ENCODE peak calls at places on chromosomes 6 and 20, in four cellular contexts. T is H9, Z is left ventricle myocardium inferior, W is IMR-90. R is an unnamed sample. For H3K9me3, the result is how much of the 10 kb centered on the place peaks cover.

GRCh38 chr6:26556263-26557070 is 18.3 kb downstream of the HMGN4 start:
- DNase-seq in T (peak), W (peak), Z (peak), R (no peak)

GRCh38 chr6:128327890-128328289 is 192.5 kb downstream of the PTPRK start:
- DNase-seq in T (peak), W (peak), Z (no peak), R (no peak)

GRCh38 chr6:1942834-1943233 is 302.6 kb downstream of the GMDS start:
- DNase-seq in Z (no peak), W (no peak), T (no peak), R (no peak)

GRCh38 chr6:142200846-142201628 is 54.0 kb downstream of the VTA1 start:
- DNase-seq in T (no peak), W (no peak), Z (no peak), R (no peak)

GRCh38 chr6:129859524-129859923 is 1.6 kb downstream of the TMEM244 start:
- DNase-seq in T (no peak), W (peak), Z (no peak), R (no peak)

GRCh38 chr6:160477901-160478300 is 129.7 kb downstream of the SLC22A3 start:
- DNase-seq in Z (no peak), T (no peak), W (no peak), R (no peak)

GRCh38 chr6:134819858-134820495 is 129.9 kb downstream of the ALDH8A1 start:
- DNase-seq in W (no peak), Z (no peak), T (no peak), R (no peak)

GRCh38 chr6:104940881-104941693 is 15.8 kb upstream of the LIN28B start:
- DNase-seq in W (peak), Z (no peak), T (peak), R (peak)

GRCh38 chr6:63689421-63689820 is 53.8 kb downstream of the PHF3 start:
- DNase-seq in Z (no peak), W (no peak), T (no peak), R (no peak)

GRCh38 chr20:19015326-19015725 is 197.1 kb upstream of the SLC24A3 start:
- DNase-seq in Z (no peak), W (no peak), T (no peak), R (no peak)

GRCh38 chr6:100768816-100769351 is 112.2 kb downstream of the ASCC3 start:
- DNase-seq in W (no peak), Z (no peak), T (no peak), R (no peak)

GRCh38 chr6:707576-708236 is 14.8 kb upstream of the EXOC2 start:
- DNase-seq in W (no peak), T (no peak), Z (no peak), R (no peak)

GRCh38 chr20:21704408-21705385 is 767 bp upstream of the PAX1 start:
- DNase-seq in W (no peak), Z (no peak), T (peak), R (no peak)

GRCh38 chr6:3913077-3913957 is 64.1 kb downstream of the FAM50B start:
- DNase-seq in W (peak), Z (no peak), T (no peak), R (no peak)

GRCh38 chr6:7425808-7426190 is 36.2 kb downstream of the RIOK1 start:
- DNase-seq in Z (no peak), W (no peak), T (no peak), R (no peak)

GRCh38 chr20:17210983-17211382 is 15.9 kb upstream of the PCSK2 start:
- DNase-seq in W (no peak), T (no peak), Z (no peak), R (no peak)

GRCh38 chr6:118896339-118897136 is 2.6 kb downstream of the ASF1A start:
- DNase-seq in Z (no peak), W (peak), T (no peak), R (no peak)

GRCh38 chr20:57895161-57895855 is 185.5 kb upstream of the PMEPA1 start:
- DNase-seq in T (no peak), Z (no peak), W (no peak), R (no peak)

GRCh38 chr6:127302728-127303675 is 36.3 kb downstream of the RNF146 start:
- DNase-seq in Z (no peak), W (peak), T (no peak), R (no peak)

GRCh38 chr6:52013035-52013434 is 74.4 kb downstream of the PKHD1 start:
- DNase-seq in W (no peak), T (no peak), Z (no peak), R (no peak)

GRCh38 chr6:130337534-130337933 is 28.3 kb upstream of the TMEM200A start:
- DNase-seq in Z (no peak), W (no peak), T (no peak), R (no peak)

GRCh38 chr6:71420693-71421328 is 132.2 kb downstream of the OGFRL1 start:
- DNase-seq in W (peak), T (peak), Z (peak), R (peak)

GRCh38 chr6:156720739-156721714 is 56.2 kb upstream of the ARID1B start:
- DNase-seq in T (peak), Z (no peak), W (peak), R (no peak)

GRCh38 chr20:57508381-57508780 is 16.6 kb downstream of the CTCFL start:
- DNase-seq in W (no peak), T (no peak), Z (no peak), R (no peak)

GRCh38 chr6:156909212-156910010 is 132.2 kb downstream of the ARID1B start:
- DNase-seq in W (no peak), T (no peak), Z (no peak), R (no peak)

GRCh38 chr20:3115190-3116107 is 30.9 kb upstream of the AVP start:
- DNase-seq in W (peak), Z (no peak), T (peak), R (no peak)

GRCh38 chr6:15556711-15557110 is 106.1 kb downstream of the DTNBP1 start:
- DNase-seq in Z (no peak), W (no peak), T (no peak), R (no peak)

GRCh38 chr20:39381598-39381997 is 419.5 kb downstream of the DHX35 start:
- DNase-seq in T (no peak), W (no peak), Z (no peak), R (no peak)

GRCh38 chr6:78966542-78966941 is 99.2 kb downstream of the IRAK1BP1 start:
- DNase-seq in Z (no peak), T (no peak), W (no peak), R (no peak)
- H3K27ac ChIP-seq in Z (no peak), T (no peak), W (no peak), R (no peak)

DNA sequence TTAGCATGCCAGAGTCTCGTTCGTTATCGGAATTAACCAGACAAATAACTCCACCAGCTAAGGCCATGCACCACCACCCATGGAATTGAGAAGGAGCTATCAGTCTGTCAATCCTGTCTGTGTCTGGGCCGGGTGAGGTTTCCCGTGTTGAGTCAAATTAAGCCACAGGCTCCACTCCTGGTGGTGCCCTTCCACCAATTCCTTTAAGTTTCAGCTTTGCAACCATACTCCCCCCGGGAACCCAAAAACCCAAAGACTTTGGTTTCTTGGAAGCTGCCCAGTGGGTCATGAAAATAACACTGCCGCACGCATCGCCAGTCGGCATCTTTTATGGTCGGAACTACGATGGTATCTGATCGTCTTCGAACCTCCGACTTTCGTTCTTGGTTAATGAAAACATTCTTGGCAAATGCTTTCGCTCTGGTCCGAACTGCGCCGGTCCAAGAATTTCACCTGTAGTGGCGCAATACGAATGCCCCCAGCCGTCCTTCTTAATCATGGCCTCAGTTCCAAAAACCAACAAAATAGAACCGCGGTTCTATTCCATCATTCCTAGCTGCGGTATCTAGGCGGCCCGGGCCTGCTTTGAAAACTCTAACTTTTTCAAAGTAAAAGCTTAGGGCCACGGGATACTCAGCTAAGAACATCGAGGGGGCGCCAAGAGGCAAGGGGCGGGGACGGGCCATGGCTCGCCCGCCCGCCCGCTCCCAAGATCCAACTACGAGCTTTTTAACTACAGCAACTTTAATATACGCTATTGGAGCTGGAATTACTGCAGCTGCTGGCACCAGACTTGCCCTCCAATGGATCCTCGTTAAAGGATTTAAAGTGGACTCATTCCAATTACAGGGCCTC is 1958.5 kb upstream of the DEFB115 start:
- DNase-seq in T (no peak), W (no peak), Z (no peak), R (no peak)
- H3K9me3 ChIP-seq in T (under half), W (under half), Z (half or more), R (under half)

DNA sequence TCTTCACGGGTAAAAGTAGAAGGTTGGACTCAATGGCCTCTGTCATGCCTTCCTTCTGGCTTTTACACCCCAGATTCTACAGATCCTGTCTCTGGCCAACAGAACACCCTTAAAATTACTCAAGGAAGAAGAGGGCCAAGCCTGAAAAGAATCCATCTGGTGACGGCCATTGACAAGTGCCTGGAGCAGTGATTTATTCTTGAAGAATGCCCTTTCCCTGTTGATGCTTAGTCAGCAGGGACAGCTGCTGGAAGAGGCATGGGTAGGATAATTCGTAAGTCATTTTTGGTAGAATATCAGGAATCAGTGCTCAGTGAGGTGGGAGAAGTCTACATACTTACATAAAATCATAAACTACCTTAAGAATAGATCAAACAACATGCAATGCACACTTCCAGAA is 397.9 kb downstream of the SAMD5 start:
- DNase-seq in W (no peak), T (no peak), Z (no peak), R (no peak)
- H3K27ac ChIP-seq in W (no peak), T (no peak), Z (no peak), R (no peak)

DNA sequence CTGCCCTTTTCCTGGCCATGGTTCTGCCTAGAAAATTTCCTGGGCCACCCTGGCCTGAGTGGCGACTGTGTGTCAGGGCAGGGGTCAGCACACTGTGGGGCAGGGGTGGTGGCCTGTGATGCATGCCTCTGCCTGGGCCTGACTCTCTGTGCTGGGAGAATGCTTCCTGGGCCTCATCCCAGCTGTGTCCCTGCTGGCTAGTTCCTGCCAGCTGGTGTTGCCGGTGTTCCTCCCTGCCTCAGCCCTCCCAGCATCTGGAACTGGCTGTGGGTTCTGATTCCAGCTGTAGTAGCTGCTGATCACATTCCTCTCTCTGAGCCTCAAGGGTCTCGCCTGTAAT is 101.6 kb downstream of the SYCP2 start:
- DNase-seq in Z (peak), W (no peak), T (no peak), R (no peak)
- H3K9me3 ChIP-seq in Z (under half), W (under half), T (under half), R (under half)

GRCh38 chr6:10412165-10412947 is 2.5 kb downstream of the TFAP2A start:
- DNase-seq in T (peak), W (peak), Z (no peak), R (no peak)
- H3K27ac ChIP-seq in T (no peak), W (peak), Z (peak), R (no peak)

GRCh38 chr6:76166874-76167273 is 94.4 kb upstream of the IMPG1 start:
- DNase-seq in Z (no peak), T (no peak), W (no peak), R (no peak)

GRCh38 chr6:76166297-76166696 is 93.8 kb upstream of the IMPG1 start:
- DNase-seq in W (no peak), Z (no peak), T (no peak), R (no peak)

GRCh38 chr6:76162811-76163210 is 90.3 kb upstream of the IMPG1 start:
- DNase-seq in W (no peak), T (no peak), Z (no peak), R (no peak)

DNA sequence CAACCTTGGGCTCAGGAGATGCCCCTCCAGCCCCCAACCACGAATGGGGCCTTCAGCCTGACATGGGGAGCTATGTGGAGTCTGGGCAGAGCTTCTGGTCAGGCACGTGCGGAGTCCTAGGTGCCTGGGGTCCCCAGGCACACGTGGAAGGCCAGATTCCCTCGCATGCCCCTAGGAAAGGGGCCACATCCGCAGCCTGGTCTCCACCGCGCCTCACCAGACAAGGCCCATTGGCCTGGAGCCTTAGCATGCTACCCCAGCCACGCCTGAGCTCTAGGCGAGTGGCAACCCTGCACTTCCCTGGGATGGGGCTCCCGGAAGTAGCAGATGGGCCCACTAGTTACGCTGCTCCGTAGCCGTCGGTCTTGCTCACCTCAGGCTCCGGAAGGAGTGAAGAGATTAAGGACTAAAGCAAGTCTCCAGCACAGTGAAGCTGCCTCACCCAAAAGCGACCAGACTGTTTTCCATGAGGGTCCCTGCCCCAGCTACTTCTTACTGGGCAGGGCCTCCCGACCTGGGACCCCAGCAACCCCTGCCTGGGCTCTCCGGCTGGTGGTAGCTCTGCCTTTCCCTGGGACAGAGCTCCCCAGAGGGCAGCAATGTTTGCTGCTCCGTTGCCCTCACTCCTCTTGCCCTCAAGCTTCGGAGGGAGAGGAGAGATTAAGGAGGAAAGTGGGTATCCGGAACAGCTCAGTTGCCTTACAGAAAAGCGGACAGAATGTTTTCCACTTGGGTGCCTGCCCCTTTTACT is 93.2 kb upstream of the IMPG1 start:
- DNase-seq in W (no peak), T (no peak), Z (no peak), R (no peak)
- H3K9me3 ChIP-seq in W (under half), T (under half), Z (under half), R (under half)

GRCh38 chr6:30325150-30325872 is 1.4 kb upstream of the TRIM39 start:
- DNase-seq in Z (peak), T (no peak), W (peak), R (peak)

GRCh38 chr6:30325873-30326445 is 768 bp upstream of the TRIM39 start:
- DNase-seq in T (peak), Z (no peak), W (no peak), R (peak)

GRCh38 chr6:30322527-30323501 is 3.9 kb upstream of the TRIM39 start:
- DNase-seq in Z (no peak), T (no peak), W (peak), R (no peak)

GRCh38 chr6:30321692-30322388 is 4.9 kb upstream of the TRIM39 start:
- DNase-seq in W (peak), Z (no peak), T (no peak), R (no peak)

GRCh38 chr6:30323806-30324205 is 2.9 kb upstream of the TRIM39 start:
- DNase-seq in T (no peak), Z (no peak), W (no peak), R (no peak)
- H3K27ac ChIP-seq in T (no peak), Z (no peak), W (no peak), R (no peak)

DNA sequence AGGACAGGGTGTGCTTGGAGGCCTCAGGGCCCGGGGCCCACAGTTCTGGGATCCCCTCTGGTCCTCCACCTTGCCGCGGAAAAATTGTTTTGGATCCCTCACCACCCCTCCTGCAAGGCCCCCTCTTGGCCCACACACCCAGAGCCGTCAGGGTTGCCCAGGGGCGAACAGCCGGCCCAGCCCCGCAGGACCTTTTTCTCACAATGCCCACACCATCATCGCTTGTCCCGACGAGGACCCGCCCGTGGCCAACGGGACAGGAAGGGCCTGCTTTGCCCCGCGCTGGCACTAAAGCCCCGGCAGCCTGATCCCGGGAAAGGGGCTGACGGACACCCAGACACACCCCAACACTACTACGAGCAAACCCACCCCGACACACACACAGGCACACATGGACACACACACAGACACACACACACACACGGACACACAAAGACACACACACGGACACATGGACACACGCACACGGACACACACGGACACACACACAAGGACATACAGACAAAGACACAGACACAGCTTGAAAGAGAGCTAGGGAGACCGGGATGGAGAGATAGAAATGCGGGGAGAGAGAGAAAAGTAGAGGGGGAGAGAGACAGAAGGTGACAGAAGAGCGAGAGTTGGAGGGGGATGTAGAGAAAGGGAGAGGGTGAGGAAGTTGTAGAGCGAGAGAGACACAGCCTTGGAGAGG is 1493.5 kb upstream of the DEFB115 start:
- DNase-seq in W (no peak), T (no peak), Z (no peak), R (no peak)
- H3K9me3 ChIP-seq in W (under half), T (half or more), Z (under half), R (under half)

DNA sequence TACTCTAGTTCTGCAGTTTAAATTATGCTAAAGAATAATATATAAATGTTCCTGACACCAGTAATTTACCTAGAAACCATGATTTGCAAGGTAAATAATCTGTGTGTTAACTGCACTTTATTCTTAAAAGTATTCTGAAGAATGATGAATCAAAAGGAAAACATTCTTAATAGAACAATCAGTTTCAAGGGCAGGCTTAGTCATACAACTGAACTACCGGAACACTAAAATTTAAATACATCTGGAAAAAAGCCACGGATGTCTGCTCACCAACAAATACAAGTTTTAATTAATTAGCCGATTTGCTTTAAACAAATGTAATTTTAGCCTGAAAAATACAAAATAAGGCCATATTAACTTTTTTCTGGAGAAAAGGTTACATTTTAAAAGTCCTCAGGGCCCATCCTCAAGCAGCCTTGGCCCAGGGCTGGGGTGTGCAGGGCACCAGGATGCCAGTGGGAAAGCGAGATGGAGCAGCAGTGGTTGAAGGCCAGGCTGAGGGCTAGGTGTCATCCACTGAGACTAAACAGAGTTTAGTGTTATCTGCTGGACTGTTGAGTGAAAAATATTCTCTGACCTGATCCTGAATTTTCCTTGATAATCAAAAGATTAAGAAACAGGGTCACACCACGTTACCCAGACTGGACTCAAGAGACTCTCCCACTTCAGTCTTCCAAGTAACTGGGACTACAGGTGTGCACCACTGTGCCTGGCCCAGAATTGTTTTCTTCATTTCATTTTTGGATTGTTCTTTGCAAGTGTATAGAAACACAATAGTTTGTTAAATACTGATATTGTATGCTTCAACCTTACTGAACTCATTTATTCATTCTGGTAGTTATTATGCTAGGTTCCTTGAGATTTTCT is 88.2 kb upstream of the DST start:
- DNase-seq in Z (no peak), T (no peak), W (peak), R (no peak)
- H3K27ac ChIP-seq in Z (peak), T (no peak), W (peak), R (no peak)

R was measured in aorta.